ENCODE peak calls at places on chromosomes 4 and X, in five cellular contexts. One of them, this sample, is unnamed.

GRCh38 chr4:33878710-33879109 is 2365.6 kb downstream of the ARAP2 start:
- DNase-seq in HFFc6: no peak
- DNase-seq in globus pallidus: no peak
- DNase-seq in stimulated activated CD8-positive, alpha-beta memory T cell treated with anti-CD3 and anti-CD28 coated beads, Interleukin-7, amount 100 ng/mL, for 24 hours: no peak
- DNase-seq in NCI-H1092: no peak
- DNase-seq in this sample: no peak

GRCh38 chrX:19911784-19912183 is 24.4 kb upstream of the SH3KBP1 start:
- DNase-seq in HFFc6: no peak
- DNase-seq in globus pallidus: no peak
- DNase-seq in stimulated activated CD8-positive, alpha-beta memory T cell treated with anti-CD3 and anti-CD28 coated beads, Interleukin-7, amount 100 ng/mL, for 24 hours: no peak
- DNase-seq in NCI-H1092: no peak
- DNase-seq in this sample: no peak

GRCh38 chr4:14771504-14772175 is 230.6 kb upstream of the CPEB2 start:
- DNase-seq in HFFc6: no peak
- DNase-seq in globus pallidus: no peak
- DNase-seq in stimulated activated CD8-positive, alpha-beta memory T cell treated with anti-CD3 and anti-CD28 coated beads, Interleukin-7, amount 100 ng/mL, for 24 hours: no peak
- DNase-seq in NCI-H1092: no peak
- DNase-seq in this sample: no peak

GRCh38 chr4:67291639-67292038 is 253.7 kb downstream of the CENPC start:
- DNase-seq in HFFc6: no peak
- DNase-seq in globus pallidus: no peak
- DNase-seq in stimulated activated CD8-positive, alpha-beta memory T cell treated with anti-CD3 and anti-CD28 coated beads, Interleukin-7, amount 100 ng/mL, for 24 hours: no peak
- DNase-seq in NCI-H1092: no peak
- DNase-seq in this sample: no peak

GRCh38 chr4:15368906-15369305 is 58.9 kb upstream of the C1QTNF7 start:
- DNase-seq in HFFc6: peak; percentile 61
- DNase-seq in globus pallidus: no peak
- DNase-seq in stimulated activated CD8-positive, alpha-beta memory T cell treated with anti-CD3 and anti-CD28 coated beads, Interleukin-7, amount 100 ng/mL, for 24 hours: no peak
- DNase-seq in NCI-H1092: no peak
- DNase-seq in this sample: no peak

GRCh38 chrX:150449313-150449712 is 86.2 kb downstream of the MAMLD1 start:
- DNase-seq in HFFc6: no peak
- DNase-seq in globus pallidus: no peak
- DNase-seq in stimulated activated CD8-positive, alpha-beta memory T cell treated with anti-CD3 and anti-CD28 coated beads, Interleukin-7, amount 100 ng/mL, for 24 hours: no peak
- DNase-seq in NCI-H1092: no peak
- DNase-seq in this sample: no peak

GRCh38 chr4:173370130-173370476 is 651 bp upstream of the SAP30 start:
- DNase-seq in HFFc6: no peak
- DNase-seq in globus pallidus: no peak
- DNase-seq in stimulated activated CD8-positive, alpha-beta memory T cell treated with anti-CD3 and anti-CD28 coated beads, Interleukin-7, amount 100 ng/mL, for 24 hours: peak; percentile 30
- DNase-seq in NCI-H1092: no peak
- DNase-seq in this sample: no peak

GRCh38 chr4:170675568-170676262 is 586.0 kb upstream of the AADAT start:
- DNase-seq in HFFc6: no peak
- DNase-seq in globus pallidus: no peak
- DNase-seq in stimulated activated CD8-positive, alpha-beta memory T cell treated with anti-CD3 and anti-CD28 coated beads, Interleukin-7, amount 100 ng/mL, for 24 hours: no peak
- DNase-seq in NCI-H1092: no peak
- DNase-seq in this sample: peak; percentile 57

GRCh38 chr4:33911951-33912350 is 2332.4 kb downstream of the ARAP2 start:
- DNase-seq in HFFc6: no peak
- DNase-seq in globus pallidus: no peak
- DNase-seq in stimulated activated CD8-positive, alpha-beta memory T cell treated with anti-CD3 and anti-CD28 coated beads, Interleukin-7, amount 100 ng/mL, for 24 hours: no peak
- DNase-seq in NCI-H1092: no peak
- DNase-seq in this sample: no peak

GRCh38 chr4:181959121-181959520 is 284.1 kb upstream of the TENM3 start:
- DNase-seq in HFFc6: peak; percentile 77
- DNase-seq in globus pallidus: no peak
- DNase-seq in stimulated activated CD8-positive, alpha-beta memory T cell treated with anti-CD3 and anti-CD28 coated beads, Interleukin-7, amount 100 ng/mL, for 24 hours: no peak
- DNase-seq in NCI-H1092: no peak
- DNase-seq in this sample: peak; percentile 82

GRCh38 chr4:175413561-175413960 is 398.5 kb downstream of the GPM6A start:
- DNase-seq in HFFc6: no peak
- DNase-seq in globus pallidus: no peak
- DNase-seq in stimulated activated CD8-positive, alpha-beta memory T cell treated with anti-CD3 and anti-CD28 coated beads, Interleukin-7, amount 100 ng/mL, for 24 hours: no peak
- DNase-seq in NCI-H1092: no peak
- DNase-seq in this sample: peak; percentile 63

GRCh38 chr4:85861064-85861767 is 386.3 kb downstream of the ARHGAP24 start:
- DNase-seq in HFFc6: no peak
- DNase-seq in globus pallidus: no peak
- DNase-seq in stimulated activated CD8-positive, alpha-beta memory T cell treated with anti-CD3 and anti-CD28 coated beads, Interleukin-7, amount 100 ng/mL, for 24 hours: no peak
- DNase-seq in NCI-H1092: peak; percentile 39
- DNase-seq in this sample: peak; percentile 7

GRCh38 chr4:94978904-94979303 is 221.1 kb downstream of the BMPR1B start:
- DNase-seq in HFFc6: no peak
- DNase-seq in globus pallidus: no peak
- DNase-seq in stimulated activated CD8-positive, alpha-beta memory T cell treated with anti-CD3 and anti-CD28 coated beads, Interleukin-7, amount 100 ng/mL, for 24 hours: no peak
- DNase-seq in NCI-H1092: no peak
- DNase-seq in this sample: no peak

GRCh38 chr4:8240211-8241041 is 29.1 kb upstream of the HTRA3 start:
- DNase-seq in HFFc6: no peak
- DNase-seq in globus pallidus: no peak
- DNase-seq in stimulated activated CD8-positive, alpha-beta memory T cell treated with anti-CD3 and anti-CD28 coated beads, Interleukin-7, amount 100 ng/mL, for 24 hours: no peak
- DNase-seq in NCI-H1092: no peak
- DNase-seq in this sample: no peak

GRCh38 chr4:153374471-153374870 is 30.0 kb downstream of the MND1 start:
- DNase-seq in HFFc6: no peak
- DNase-seq in globus pallidus: no peak
- DNase-seq in stimulated activated CD8-positive, alpha-beta memory T cell treated with anti-CD3 and anti-CD28 coated beads, Interleukin-7, amount 100 ng/mL, for 24 hours: no peak
- DNase-seq in NCI-H1092: no peak
- DNase-seq in this sample: no peak

GRCh38 chr4:125832161-125832560 is 517.4 kb downstream of the FAT4 start:
- DNase-seq in HFFc6: no peak
- DNase-seq in globus pallidus: no peak
- DNase-seq in stimulated activated CD8-positive, alpha-beta memory T cell treated with anti-CD3 and anti-CD28 coated beads, Interleukin-7, amount 100 ng/mL, for 24 hours: no peak
- DNase-seq in NCI-H1092: no peak
- DNase-seq in this sample: no peak

GRCh38 chr4:156870166-156870565 is 101.4 kb downstream of the PDGFC start:
- DNase-seq in HFFc6: no peak
- DNase-seq in globus pallidus: no peak
- DNase-seq in stimulated activated CD8-positive, alpha-beta memory T cell treated with anti-CD3 and anti-CD28 coated beads, Interleukin-7, amount 100 ng/mL, for 24 hours: no peak
- DNase-seq in NCI-H1092: no peak
- DNase-seq in this sample: no peak

GRCh38 chrX:100407784-100408642 is 2.1 kb downstream of the PCDH19 start:
- DNase-seq in HFFc6: no peak
- DNase-seq in globus pallidus: no peak
- DNase-seq in stimulated activated CD8-positive, alpha-beta memory T cell treated with anti-CD3 and anti-CD28 coated beads, Interleukin-7, amount 100 ng/mL, for 24 hours: no peak
- DNase-seq in NCI-H1092: no peak
- DNase-seq in this sample: no peak

GRCh38 chr4:117560329-117560728 is 474.0 kb upstream of the NDST3 start:
- DNase-seq in HFFc6: no peak
- DNase-seq in globus pallidus: peak; percentile 65
- DNase-seq in stimulated activated CD8-positive, alpha-beta memory T cell treated with anti-CD3 and anti-CD28 coated beads, Interleukin-7, amount 100 ng/mL, for 24 hours: no peak
- DNase-seq in NCI-H1092: no peak
- DNase-seq in this sample: peak; percentile 22

GRCh38 chr4:7421356-7422097 is 13.2 kb downstream of the PSAPL1 start:
- DNase-seq in HFFc6: no peak
- DNase-seq in globus pallidus: no peak
- DNase-seq in stimulated activated CD8-positive, alpha-beta memory T cell treated with anti-CD3 and anti-CD28 coated beads, Interleukin-7, amount 100 ng/mL, for 24 hours: no peak
- DNase-seq in NCI-H1092: no peak
- DNase-seq in this sample: no peak

GRCh38 chr4:61298178-61298740 is 98.1 kb downstream of the ADGRL3 start:
- DNase-seq in HFFc6: no peak
- DNase-seq in globus pallidus: peak; percentile 57
- DNase-seq in stimulated activated CD8-positive, alpha-beta memory T cell treated with anti-CD3 and anti-CD28 coated beads, Interleukin-7, amount 100 ng/mL, for 24 hours: no peak
- DNase-seq in NCI-H1092: no peak
- DNase-seq in this sample: no peak

GRCh38 chrX:69226459-69227158 is 61.4 kb upstream of the PJA1 start:
- DNase-seq in HFFc6: no peak
- DNase-seq in globus pallidus: no peak
- DNase-seq in stimulated activated CD8-positive, alpha-beta memory T cell treated with anti-CD3 and anti-CD28 coated beads, Interleukin-7, amount 100 ng/mL, for 24 hours: no peak
- DNase-seq in NCI-H1092: no peak
- DNase-seq in this sample: no peak

GRCh38 chr4:15656038-15656470 is 897 bp upstream of the FBXL5 start:
- DNase-seq in HFFc6: no peak
- DNase-seq in globus pallidus: no peak
- DNase-seq in stimulated activated CD8-positive, alpha-beta memory T cell treated with anti-CD3 and anti-CD28 coated beads, Interleukin-7, amount 100 ng/mL, for 24 hours: no peak
- DNase-seq in NCI-H1092: no peak
- DNase-seq in this sample: no peak

GRCh38 chr4:145670422-145670821 is 9.5 kb upstream of the C4orf51 start:
- DNase-seq in HFFc6: no peak
- DNase-seq in globus pallidus: no peak
- DNase-seq in stimulated activated CD8-positive, alpha-beta memory T cell treated with anti-CD3 and anti-CD28 coated beads, Interleukin-7, amount 100 ng/mL, for 24 hours: no peak
- DNase-seq in NCI-H1092: no peak
- DNase-seq in this sample: no peak

GRCh38 chr4:127291316-127291715 is 341.4 kb upstream of the INTU start:
- DNase-seq in HFFc6: no peak
- DNase-seq in globus pallidus: no peak
- DNase-seq in stimulated activated CD8-positive, alpha-beta memory T cell treated with anti-CD3 and anti-CD28 coated beads, Interleukin-7, amount 100 ng/mL, for 24 hours: no peak
- DNase-seq in NCI-H1092: no peak
- DNase-seq in this sample: no peak

GRCh38 chr4:118941799-118942198 is 53.1 kb downstream of the SYNPO2 start:
- DNase-seq in HFFc6: peak; percentile 22
- DNase-seq in globus pallidus: no peak
- DNase-seq in stimulated activated CD8-positive, alpha-beta memory T cell treated with anti-CD3 and anti-CD28 coated beads, Interleukin-7, amount 100 ng/mL, for 24 hours: no peak
- DNase-seq in NCI-H1092: no peak
- DNase-seq in this sample: peak; percentile 32